ENCODE peak calls at places on chromosomes 1 and 21, in seven cellular contexts. M is M059J; P is AG04450; U is K562; I is stimulated activated CD8-positive, alpha-beta memory T cell treated with anti-CD3 and anti-CD28 coated beads, Interleukin-4, amount 100 ng/mL, for 24 hours; B is activated CD4-positive, alpha-beta T cell treated with anti-CD3 and anti-CD28 coated beads for 36 hours; Y is midbrain. R is an unnamed sample.

GRCh38 chr21:31366825-31367224 is 22.8 kb upstream of the TIAM1 start:
- DNase-seq in M (peak), P (peak), U (no peak), I (no peak), B (no peak), Y (no peak), R (peak)

GRCh38 chr1:57066980-57067615 is 101.3 kb upstream of the C8B start:
- DNase-seq in M (no peak), P (no peak), U (no peak), I (no peak), B (no peak), Y (no peak), R (no peak)

GRCh38 chr1:203506821-203507220 is 12.9 kb downstream of the OPTC start:
- DNase-seq in M (no peak), P (no peak), U (no peak), I (no peak), B (no peak), Y (no peak), R (no peak)

GRCh38 chr21:29125979-29126378 is 4.5 kb upstream of the MAP3K7CL start:
- DNase-seq in M (no peak), P (no peak), U (no peak), I (no peak), B (no peak), Y (no peak), R (no peak)

GRCh38 chr1:160488347-160489058 is 34.6 kb downstream of the SLAMF6 start:
- DNase-seq in M (no peak), P (no peak), U (no peak), I (no peak), B (no peak), Y (no peak), R (no peak)

GRCh38 chr1:99461499-99461898 is 184.4 kb upstream of the PALMD start:
- DNase-seq in M (no peak), P (no peak), U (no peak), I (no peak), B (no peak), Y (no peak), R (no peak)

GRCh38 chr1:95012389-95012788 is 60.4 kb downstream of the ALG14 start:
- DNase-seq in M (peak), P (peak), U (no peak), I (no peak), B (no peak), Y (no peak), R (peak)

GRCh38 chr1:226981386-226981817 is 41.3 kb downstream of the COQ8A start:
- DNase-seq in M (no peak), P (no peak), U (no peak), I (no peak), B (no peak), Y (no peak), R (no peak)

GRCh38 chr1:117606608-117607261 is 887 bp downstream of the TENT5C start:
- DNase-seq in M (peak), P (no peak), U (peak), I (peak), B (peak), Y (no peak), R (peak)

GRCh38 chr1:64006276-64007051 is 197.0 kb upstream of the UBE2U start:
- DNase-seq in M (peak), P (no peak), U (peak), I (no peak), B (peak), Y (no peak), R (peak)

GRCh38 chr1:2907051-2907450 is 105.6 kb upstream of the TTC34 start:
- DNase-seq in M (no peak), P (no peak), U (no peak), I (no peak), B (no peak), Y (no peak), R (no peak)

GRCh38 chr1:4587721-4588120 is 66.7 kb upstream of the AJAP1 start:
- DNase-seq in M (no peak), P (no peak), U (no peak), I (no peak), B (no peak), Y (no peak), R (no peak)

GRCh38 chr1:92756537-92756936 is 28.4 kb downstream of the EVI5 start:
- DNase-seq in M (no peak), P (no peak), U (no peak), I (no peak), B (no peak), Y (no peak), R (no peak)

GRCh38 chr1:221868894-221869293 is 127.0 kb upstream of the DUSP10 start:
- DNase-seq in M (peak), P (peak), U (no peak), I (no peak), B (no peak), Y (no peak), R (peak)

GRCh38 chr1:33241866-33242265 is 14.4 kb upstream of the ZNF362 start:
- DNase-seq in M (no peak), P (no peak), U (no peak), I (no peak), B (no peak), Y (no peak), R (no peak)

GRCh38 chr1:7300893-7301292 is 470.2 kb upstream of the VAMP3 start:
- DNase-seq in M (peak), P (peak), U (no peak), I (no peak), B (no peak), Y (no peak), R (peak)

GRCh38 chr1:6260961-6261614 is at the start of gene GPR153:
- DNase-seq in M (peak), P (no peak), U (peak), I (peak), B (peak), Y (no peak), R (peak)